ENCODE peak calls at places on chromosome 14, in nine cellular contexts. R is cardiac fibroblast, N is PC-9, K is left ventricle myocardium inferior, M is progenitor cell of endocrine pancreas, H is choroid plexus epithelial cell, G is breast epithelium, T is cardiac muscle cell, J is fibroblast of lung. E is an unnamed sample.

GRCh38 chr14:78157855-78158436 is 12.2 kb upstream of the NRXN3 start:
- DNase-seq in R (peak; percentile 9), N (no peak), K (no peak), M (peak; percentile 60), H (peak; percentile 38), G (no peak), T (peak; percentile 85), J (no peak), E (peak; percentile 78)

GRCh38 chr14:63045234-63045611 is at the start of gene KCNH5:
- DNase-seq in R (peak; percentile 41), N (no peak), K (peak; percentile 16), M (peak; percentile 73), H (peak; percentile 12), G (no peak), T (peak; percentile 90), J (peak; percentile 60), E (peak; percentile 74)

GRCh38 chr14:93665169-93665568 is 123.1 kb downstream of the PRIMA1 start:
- DNase-seq in R (no peak), N (no peak), K (no peak), M (no peak), H (no peak), G (no peak), T (no peak), J (no peak), E (no peak)

GRCh38 chr14:31320216-31320615 is 100.1 kb downstream of the HEATR5A start:
- DNase-seq in R (no peak), N (no peak), K (peak; percentile 62), M (no peak), H (no peak), G (no peak), T (no peak), J (no peak), E (no peak)

GRCh38 chr14:70415788-70416187 is 1.1 kb downstream of the SYNJ2BP start:
- DNase-seq in R (peak; percentile 2), N (no peak), K (no peak), M (no peak), H (no peak), G (no peak), T (no peak), J (no peak), E (no peak)

GRCh38 chr14:72000907-72001306 is 68.7 kb downstream of the RGS6 start:
- DNase-seq in R (no peak), N (no peak), K (peak; percentile 60), M (no peak), H (no peak), G (no peak), T (no peak), J (no peak), E (no peak)

GRCh38 chr14:83163016-83163415 is 1629.4 kb upstream of the SEL1L start:
- DNase-seq in R (no peak), N (no peak), K (no peak), M (no peak), H (peak; percentile 7), G (no peak), T (no peak), J (no peak), E (no peak)

GRCh38 chr14:70726651-70727375 is 82.5 kb downstream of the MAP3K9 start:
- DNase-seq in R (no peak), N (no peak), K (no peak), M (no peak), H (peak; percentile 80), G (no peak), T (no peak), J (no peak), E (no peak)

GRCh38 chr14:89013098-89013504 is 188.7 kb downstream of the TTC8 start:
- DNase-seq in R (peak; percentile 62), N (no peak), K (no peak), M (no peak), H (peak; percentile 56), G (no peak), T (peak; percentile 11), J (peak; percentile 44), E (no peak)

GRCh38 chr14:75979641-75980422 is 2.0 kb downstream of the TGFB3 start:
- DNase-seq in R (no peak), N (no peak), K (no peak), M (no peak), H (no peak), G (no peak), T (no peak), J (no peak), E (no peak)

GRCh38 chr14:26286066-26286791 is 311.6 kb downstream of the NOVA1 start:
- DNase-seq in R (no peak), N (no peak), K (no peak), M (no peak), H (peak; percentile 9), G (no peak), T (no peak), J (peak; percentile 42), E (no peak)

GRCh38 chr14:83994020-83994419 is 1535.9 kb upstream of the FLRT2 start:
- DNase-seq in R (peak; percentile 16), N (no peak), K (no peak), M (no peak), H (peak; percentile 88), G (no peak), T (no peak), J (peak; percentile 84), E (no peak)

GRCh38 chr14:34078117-34078743 is 127.4 kb upstream of the EGLN3 start:
- DNase-seq in R (no peak), N (peak; percentile 78), K (no peak), M (no peak), H (peak; percentile 64), G (no peak), T (no peak), J (no peak), E (no peak)

DNA sequence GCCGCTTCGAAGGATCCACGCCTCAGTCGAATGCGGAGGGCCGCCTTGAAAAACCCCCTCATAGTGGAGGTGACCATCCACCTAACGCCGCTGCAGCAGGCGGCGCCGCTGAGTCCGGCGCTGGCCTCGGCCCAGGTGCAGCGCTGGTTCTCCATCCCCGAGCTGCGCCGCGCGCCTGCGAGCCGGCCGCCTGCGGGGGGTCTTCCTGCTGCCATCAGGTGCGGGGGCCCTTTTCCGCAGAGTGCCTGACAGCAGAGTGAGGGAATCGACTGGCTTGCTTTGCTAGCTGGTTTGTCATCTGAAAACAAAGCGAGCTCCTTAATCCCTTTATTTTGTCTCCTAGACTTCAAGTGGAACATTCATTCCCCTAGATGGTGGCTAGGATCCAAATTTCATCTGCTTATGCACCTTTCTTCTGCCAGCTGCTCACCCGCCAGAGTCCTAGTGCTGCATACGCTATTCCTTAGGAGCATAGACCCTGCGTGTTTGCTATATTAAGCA is 10.4 kb upstream of the DNAL1 start:
- DNase-seq in R (peak; percentile 12), N (no peak), K (peak; percentile 38), M (peak; percentile 48), H (peak; percentile 36), G (no peak), T (peak; percentile 54), J (no peak), E (peak; percentile 50)
- TF ChIP-seq CTCF in R (peak; percentile 16), N (no peak), K (peak; percentile 37), M (peak; percentile 48), H (peak; percentile 56), G (no peak), T (peak; percentile 52), J (no peak), E (no peak)

GRCh38 chr14:92586001-92586947 is 72.7 kb downstream of the RIN3 start:
- DNase-seq in R (peak; percentile 93), N (peak; percentile 60), K (no peak), M (no peak), H (peak; percentile 98), G (no peak), T (no peak), J (peak; percentile 99), E (no peak)

GRCh38 chr14:92591346-92591745 is 77.8 kb downstream of the RIN3 start:
- DNase-seq in R (no peak), N (no peak), K (no peak), M (no peak), H (no peak), G (no peak), T (no peak), J (no peak), E (no peak)

GRCh38 chr14:92586966-92587365 is 73.4 kb downstream of the RIN3 start:
- DNase-seq in R (no peak), N (no peak), K (no peak), M (no peak), H (no peak), G (no peak), T (no peak), J (no peak), E (no peak)

GRCh38 chr14:92590941-92591340 is 77.4 kb downstream of the RIN3 start:
- DNase-seq in R (no peak), N (no peak), K (no peak), M (no peak), H (no peak), G (no peak), T (no peak), J (no peak), E (no peak)

DNA sequence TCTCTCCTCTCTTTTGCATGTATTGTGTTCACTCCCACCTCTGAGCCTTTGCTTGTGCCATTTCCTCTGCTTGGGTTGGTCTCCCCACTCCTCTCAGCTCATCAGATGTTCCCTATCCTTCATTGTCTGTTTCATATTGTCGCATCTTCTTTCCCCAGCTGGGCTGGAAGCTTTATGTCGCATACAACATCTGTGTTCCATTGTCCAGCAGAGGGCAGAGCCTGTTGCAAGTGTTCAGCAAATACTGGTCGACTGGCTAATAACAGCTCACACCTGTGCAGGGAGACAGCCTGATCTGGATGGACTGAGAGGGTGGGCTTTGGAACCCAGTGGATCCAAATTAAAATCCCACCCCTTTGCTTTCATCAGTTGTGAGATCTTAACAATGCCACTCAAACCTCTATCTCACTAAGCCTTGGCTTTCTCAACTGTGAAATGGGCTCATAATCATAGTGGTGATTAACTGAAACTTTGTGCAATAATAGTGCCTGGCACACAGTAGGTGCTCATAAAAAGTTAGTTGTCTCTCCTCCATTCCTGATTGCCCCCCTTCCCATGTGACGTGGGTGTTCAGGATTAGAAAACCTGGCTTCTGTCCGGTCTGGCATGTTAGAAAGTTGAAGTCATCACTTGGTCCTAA is 75.8 kb downstream of the RIN3 start:
- DNase-seq in R (peak; percentile 55), N (no peak), K (no peak), M (no peak), H (peak; percentile 76), G (no peak), T (peak; percentile 62), J (peak; percentile 64), E (no peak)
- TF ChIP-seq CTCF in R (peak; percentile 29), N (peak; percentile 70), K (peak; percentile 52), M (peak; percentile 53), H (peak; percentile 79), G (no peak), T (peak; percentile 47), J (peak; percentile 28), E (peak; percentile 37)

DNA sequence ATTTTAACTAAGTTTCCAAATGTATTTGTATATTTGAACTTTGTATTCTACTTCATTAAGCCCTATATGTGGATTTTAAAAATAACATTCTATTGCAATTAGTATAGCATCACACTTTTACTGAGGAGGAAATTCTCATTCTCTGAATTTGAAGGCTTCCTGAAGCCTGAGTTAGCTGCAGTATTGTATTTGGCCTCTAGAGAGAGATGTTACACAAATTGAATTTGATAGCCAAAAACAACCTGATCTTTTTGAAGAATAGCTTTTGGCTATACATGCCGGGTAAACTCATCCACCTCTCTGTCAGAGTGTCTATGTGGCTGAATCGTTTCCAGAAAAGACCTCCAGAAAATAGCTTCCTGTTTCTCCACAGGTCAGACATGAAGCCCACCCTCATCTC is 316.5 kb upstream of the OR4E1 start:
- DNase-seq in R (peak; percentile 3), N (no peak), K (no peak), M (no peak), H (peak; percentile 27), G (no peak), T (peak; percentile 28), J (no peak), E (no peak)
- TF ChIP-seq CTCF in R (peak; percentile 31), N (peak; percentile 62), K (peak; percentile 40), M (peak; percentile 56), H (peak; percentile 46), G (no peak), T (peak; percentile 49), J (peak; percentile 24), E (peak; percentile 39)

GRCh38 chr14:69101331-69101826 is 51.5 kb downstream of the DCAF5 start:
- DNase-seq in R (peak; percentile 96), N (peak; percentile 65), K (no peak), M (no peak), H (peak; percentile 93), G (no peak), T (no peak), J (peak; percentile 89), E (no peak)
- TF ChIP-seq CTCF in R (peak; percentile 84), N (peak; percentile 67), K (peak; percentile 69), M (peak; percentile 43), H (peak; percentile 83), G (peak; percentile 66), T (peak; percentile 83), J (peak; percentile 74), E (peak; percentile 25)